ENCODE peak calls at places on chromosomes 3 and 15, in four cellular contexts. L is A549, Z is GM12878, G is K562. Q is an unnamed sample.
A peak's percentile ranks its signal among the peaks of the same experiment; 100 is the strongest.

GRCh38 chr3:124745092-124745491 is 14.8 kb downstream of the UMPS start:
- DNase-seq in L (no peak), Z (no peak), G (no peak), Q (no peak)

GRCh38 chr15:85748176-85748575 is 46.5 kb downstream of the KLHL25 start:
- DNase-seq in L (no peak), Z (no peak), G (no peak), Q (no peak)

GRCh38 chr15:100234158-100235029 is 107.4 kb downstream of the ADAMTS17 start:
- DNase-seq in L (no peak), Z (no peak), G (no peak), Q (no peak)

GRCh38 chr3:52311567-52312119 is 4.5 kb upstream of the DNAH1 start:
- DNase-seq in L (no peak), Z (no peak), G (no peak), Q (no peak)

GRCh38 chr3:49707113-49707480 is 12.4 kb downstream of the AMIGO3 start:
- DNase-seq in L (no peak), Z (no peak), G (no peak), Q (no peak)

GRCh38 chr3:101809178-101810022 is 30.4 kb downstream of the NXPE3 start:
- DNase-seq in L (peak; percentile 57), Z (no peak), G (peak; percentile 28), Q (peak; percentile 29)

GRCh38 chr3:155382396-155383042 is 89.0 kb upstream of the STRIT1 start:
- DNase-seq in L (peak; percentile 75), Z (no peak), G (peak; percentile 64), Q (peak; percentile 53)

GRCh38 chr15:89118481-89118989 is 30.3 kb downstream of the ABHD2 start:
- DNase-seq in L (no peak), Z (no peak), G (no peak), Q (no peak)

GRCh38 chr3:177213806-177214528 is 16.7 kb upstream of the TBL1XR1 start:
- DNase-seq in L (no peak), Z (no peak), G (no peak), Q (no peak)

GRCh38 chr3:183400352-183400751 is 28.1 kb downstream of the MCF2L2 start:
- DNase-seq in L (no peak), Z (no peak), G (no peak), Q (no peak)

GRCh38 chr15:40424483-40425115 is 16.2 kb upstream of the BAHD1 start:
- DNase-seq in L (no peak), Z (no peak), G (no peak), Q (no peak)

GRCh38 chr3:64151335-64151871 is 73.9 kb downstream of the PRICKLE2 start:
- DNase-seq in L (no peak), Z (no peak), G (no peak), Q (no peak)

GRCh38 chr15:79849789-79850188 is 47.0 kb downstream of the MTHFS start:
- DNase-seq in L (peak; percentile 63), Z (no peak), G (peak; percentile 41), Q (peak; percentile 12)

GRCh38 chr3:183378545-183378944 is 49.9 kb downstream of the MCF2L2 start:
- DNase-seq in L (no peak), Z (no peak), G (no peak), Q (no peak)

GRCh38 chr3:140863481-140864084 is 78.1 kb upstream of the SLC25A36 start:
- DNase-seq in L (peak; percentile 42), Z (peak; percentile 44), G (peak; percentile 14), Q (peak; percentile 49)

GRCh38 chr3:122907471-122907870 is 112.6 kb downstream of the SLC49A4 start:
- DNase-seq in L (no peak), Z (no peak), G (no peak), Q (no peak)

GRCh38 chr15:39556461-39556860 is 24.4 kb upstream of the THBS1 start:
- DNase-seq in L (no peak), Z (no peak), G (no peak), Q (no peak)

GRCh38 chr15:96766387-96766786 is 435.9 kb downstream of the NR2F2 start:
- DNase-seq in L (no peak), Z (no peak), G (no peak), Q (no peak)

GRCh38 chr3:152650177-152650576 is 184.8 kb upstream of the P2RY1 start:
- DNase-seq in L (no peak), Z (no peak), G (no peak), Q (peak; percentile 12)

GRCh38 chr3:13888576-13888975 is 8.7 kb upstream of the WNT7A start:
- DNase-seq in L (no peak), Z (no peak), G (no peak), Q (no peak)

DNA sequence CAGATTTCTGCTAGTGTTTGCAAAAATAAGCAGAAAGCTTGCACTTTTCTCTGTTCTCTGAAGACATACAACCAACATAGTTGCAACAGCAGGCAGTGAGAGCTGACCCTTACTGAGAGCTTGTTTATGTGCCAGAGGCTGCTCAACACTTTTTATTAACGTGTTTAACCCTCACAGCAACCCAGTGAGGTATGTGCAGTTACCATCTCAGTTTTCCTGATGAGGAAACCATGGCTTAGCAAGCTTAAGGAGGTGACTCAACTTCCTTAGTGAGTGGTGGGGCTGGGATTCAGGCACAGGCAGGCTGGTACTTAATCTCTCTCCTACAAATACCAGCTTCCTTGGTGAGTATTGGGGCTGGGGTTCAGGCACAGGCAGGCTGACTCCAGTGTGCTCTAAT is 158.0 kb upstream of the CTDSPL start:
- DNase-seq in L (no peak), Z (no peak), G (no peak), Q (no peak)
- TF ChIP-seq SMC3 in L (no peak), Z (no peak), G (no peak), Q (no peak)

GRCh38 chr3:126850370-126851085 is 132.4 kb upstream of the PLXNA1 start:
- DNase-seq in L (peak; percentile 41), Z (no peak), G (no peak), Q (peak; percentile 85)
- TF ChIP-seq KDM1A in L (no peak), Z (no peak), G (no peak), Q (no peak)

DNA sequence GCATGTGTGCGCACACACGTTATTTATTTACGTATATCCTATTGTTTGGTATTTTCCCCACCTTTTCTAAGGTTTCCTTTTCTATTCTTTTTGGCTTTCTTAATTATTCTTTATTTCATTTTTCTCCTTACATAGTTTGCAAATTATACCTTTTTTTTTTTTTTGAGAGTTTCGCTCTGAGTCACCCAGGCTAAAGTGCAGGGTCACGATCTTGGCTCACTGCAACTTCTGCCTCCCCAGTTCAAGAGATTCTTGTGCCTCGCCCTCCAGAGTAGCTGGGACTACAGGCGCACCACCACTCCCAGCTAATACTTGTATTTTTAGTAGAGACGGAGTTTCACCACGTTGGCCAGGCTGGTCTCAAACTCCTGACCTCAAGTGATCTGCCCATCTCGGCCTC is 20.0 kb upstream of the CILP start:
- DNase-seq in L (no peak), Z (no peak), G (no peak), Q (no peak)
- TF ChIP-seq SMC3 in L (no peak), Z (no peak), G (no peak), Q (no peak)

GRCh38 chr3:150140614-150141321 is 170.1 kb upstream of the PFN2 start:
- DNase-seq in L (no peak), Z (no peak), G (no peak), Q (no peak)
- TF ChIP-seq KDM1A in L (no peak), Z (no peak), G (no peak), Q (no peak)

DNA sequence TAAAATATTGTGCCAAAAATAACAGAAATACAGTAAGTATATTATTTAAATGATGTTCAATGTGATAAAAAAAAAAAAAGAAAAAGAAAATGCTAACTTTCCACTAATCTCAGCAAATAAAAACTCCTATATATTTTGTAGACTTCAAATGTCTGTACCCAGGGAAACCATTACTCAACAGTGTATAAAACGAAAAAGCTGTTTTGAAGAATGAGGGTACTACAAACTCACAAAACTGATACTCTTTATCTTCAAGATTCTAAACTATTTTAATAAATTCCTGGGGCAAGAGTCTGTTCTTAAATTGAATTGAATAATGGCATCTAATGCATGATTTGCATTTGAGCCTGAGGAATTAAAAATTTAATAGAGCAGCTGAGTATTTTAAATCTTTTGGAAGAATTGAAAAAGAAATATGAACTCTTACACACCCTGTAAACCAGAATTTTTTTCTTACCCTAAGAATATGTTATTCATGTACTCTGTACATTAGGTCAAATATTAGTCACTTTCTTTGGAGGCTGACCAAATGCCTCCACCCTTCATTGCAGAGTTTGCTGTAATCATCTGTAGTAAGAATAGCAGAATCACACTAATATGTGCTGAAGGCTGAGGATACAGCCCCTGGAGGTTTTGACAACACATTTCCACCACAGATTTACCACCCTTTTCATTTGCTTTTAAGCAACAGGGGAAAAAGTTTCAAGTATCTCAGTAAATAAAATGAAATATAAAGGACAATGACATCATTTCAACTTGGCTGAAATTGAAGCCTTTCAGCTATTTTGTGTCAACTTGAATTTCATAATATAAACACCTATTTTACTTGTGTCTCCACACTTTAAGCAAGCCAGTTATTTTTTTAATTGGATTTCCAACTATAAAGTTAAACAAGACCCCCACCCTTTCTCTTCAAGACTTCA is 79.7 kb downstream of the FBN1 start:
- DNase-seq in L (peak; percentile 39), Z (no peak), G (no peak), Q (no peak)
- TF ChIP-seq SMC3 in L (no peak), Z (no peak), G (no peak), Q (no peak)

GRCh38 chr15:51842852-51843737 is 13.6 kb downstream of the TMOD3 start:
- DNase-seq in L (peak; percentile 81), Z (no peak), G (no peak), Q (peak; percentile 71)

GRCh38 chr15:51841401-51842040 is 12.1 kb downstream of the TMOD3 start:
- DNase-seq in L (no peak), Z (no peak), G (no peak), Q (no peak)

GRCh38 chr15:51833782-51834181 is 4.3 kb downstream of the TMOD3 start:
- DNase-seq in L (no peak), Z (no peak), G (no peak), Q (no peak)

GRCh38 chr15:51842265-51842664 is 12.8 kb downstream of the TMOD3 start:
- DNase-seq in L (no peak), Z (no peak), G (no peak), Q (no peak)

DNA sequence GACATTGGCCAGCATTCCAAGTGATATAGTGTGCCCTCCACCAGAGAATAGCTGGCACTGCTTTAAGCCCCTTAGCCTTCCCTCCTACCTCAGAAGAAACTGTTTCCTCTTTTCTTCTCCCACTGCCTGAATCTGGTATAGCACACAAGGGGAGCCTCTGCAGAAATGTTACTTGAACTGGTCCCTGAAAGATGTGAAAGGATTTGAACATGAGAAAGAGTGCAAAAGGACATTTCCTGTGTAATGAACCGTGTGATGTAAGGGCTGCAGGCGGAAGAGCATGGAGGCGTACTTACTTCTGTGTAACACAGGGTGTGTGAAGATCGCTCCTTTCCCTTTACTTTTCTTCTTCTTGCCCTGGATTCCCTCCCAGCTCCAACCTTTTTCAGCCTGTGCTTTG is 8.3 kb downstream of the TMOD3 start:
- DNase-seq in L (peak; percentile 64), Z (peak; percentile 53), G (no peak), Q (no peak)
- TF ChIP-seq KDM1A in L (no peak), Z (no peak), G (no peak), Q (no peak)

DNA sequence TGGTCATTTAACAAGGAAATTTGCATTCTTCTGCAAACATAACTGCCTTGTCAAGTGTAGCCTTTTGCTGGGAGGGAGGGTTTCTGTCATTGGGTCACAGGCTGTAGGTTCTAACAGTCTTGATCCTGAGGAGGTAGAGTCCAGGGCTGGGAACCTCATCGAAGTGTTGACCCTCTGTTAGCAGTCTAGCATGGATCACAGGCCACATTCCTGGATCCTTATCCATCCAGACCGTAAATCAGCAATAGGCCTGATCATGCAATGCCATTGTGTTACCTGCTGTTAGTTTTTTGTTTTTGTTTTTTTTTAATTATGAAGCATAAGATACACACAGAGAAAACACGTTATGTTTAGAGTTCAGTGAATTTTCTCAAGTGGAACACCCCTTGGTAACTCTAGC is 282.0 kb upstream of the TPM1 start:
- DNase-seq in L (no peak), Z (no peak), G (no peak), Q (no peak)
- TF ChIP-seq SMC3 in L (no peak), Z (no peak), G (no peak), Q (no peak)

GRCh38 chr3:133669949-133670524 is 8.3 kb upstream of the TOPBP1 start:
- DNase-seq in L (no peak), Z (no peak), G (no peak), Q (peak; percentile 70)
- TF ChIP-seq KDM1A in L (no peak), Z (no peak), G (no peak), Q (no peak)

Q was measured in HepG2.